ENCODE peak calls at places on chromosomes 16 and 17, in five cellular contexts. One of them, this sample, is unnamed.

GRCh38 chr16:86834451-86835035 is 256.2 kb downstream of the FOXL1 start:
- DNase-seq in SK-N-SH: no peak
- DNase-seq in brain microvascular endothelial cell: peak
- DNase-seq in heart right ventricle: no peak
- DNase-seq in CD4-positive, alpha-beta T cell: no peak
- DNase-seq in this sample: no peak

GRCh38 chr17:37160940-37161339 is 212.2 kb downstream of the AATF start:
- DNase-seq in brain microvascular endothelial cell: peak
- DNase-seq in heart right ventricle: no peak
- DNase-seq in SK-N-SH: no peak
- DNase-seq in CD4-positive, alpha-beta T cell: no peak
- DNase-seq in this sample: no peak

GRCh38 chr17:30363715-30364202 is 15.0 kb upstream of the CPD start:
- DNase-seq in SK-N-SH: no peak
- DNase-seq in CD4-positive, alpha-beta T cell: peak
- DNase-seq in heart right ventricle: no peak
- DNase-seq in brain microvascular endothelial cell: no peak
- DNase-seq in this sample: no peak

GRCh38 chr17:67531291-67531690 is 154.2 kb downstream of the PITPNC1 start:
- DNase-seq in SK-N-SH: peak
- DNase-seq in brain microvascular endothelial cell: no peak
- DNase-seq in heart right ventricle: no peak
- DNase-seq in CD4-positive, alpha-beta T cell: no peak
- DNase-seq in this sample: peak

GRCh38 chr16:77977336-77977735 is 45.0 kb upstream of the CLEC3A start:
- DNase-seq in SK-N-SH: no peak
- DNase-seq in heart right ventricle: no peak
- DNase-seq in CD4-positive, alpha-beta T cell: no peak
- DNase-seq in brain microvascular endothelial cell: no peak
- DNase-seq in this sample: no peak

GRCh38 chr17:56707312-56708219 is 114.1 kb downstream of the NOG start:
- DNase-seq in heart right ventricle: no peak
- DNase-seq in SK-N-SH: no peak
- DNase-seq in CD4-positive, alpha-beta T cell: no peak
- DNase-seq in brain microvascular endothelial cell: peak
- DNase-seq in this sample: no peak

GRCh38 chr16:67006930-67007658 is 18.7 kb downstream of the CES4A start:
- DNase-seq in SK-N-SH: no peak
- DNase-seq in brain microvascular endothelial cell: peak
- DNase-seq in heart right ventricle: no peak
- DNase-seq in CD4-positive, alpha-beta T cell: no peak
- DNase-seq in this sample: no peak

GRCh38 chr16:28473714-28474265 is 1.7 kb upstream of the NPIPB7 start:
- DNase-seq in heart right ventricle: no peak
- DNase-seq in SK-N-SH: no peak
- DNase-seq in brain microvascular endothelial cell: no peak
- DNase-seq in CD4-positive, alpha-beta T cell: no peak
- DNase-seq in this sample: no peak

GRCh38 chr16:66344533-66345145 is 21.9 kb upstream of the CDH5 start:
- DNase-seq in heart right ventricle: peak
- DNase-seq in SK-N-SH: no peak
- DNase-seq in CD4-positive, alpha-beta T cell: peak
- DNase-seq in brain microvascular endothelial cell: peak
- DNase-seq in this sample: no peak

GRCh38 chr17:2172447-2172938 is 117.6 kb downstream of the HIC1 start:
- DNase-seq in brain microvascular endothelial cell: peak
- DNase-seq in heart right ventricle: peak
- DNase-seq in SK-N-SH: no peak
- DNase-seq in CD4-positive, alpha-beta T cell: no peak
- DNase-seq in this sample: no peak

GRCh38 chr17:2090210-2090641 is 35.3 kb downstream of the HIC1 start:
- DNase-seq in brain microvascular endothelial cell: no peak
- DNase-seq in CD4-positive, alpha-beta T cell: peak
- DNase-seq in heart right ventricle: no peak
- DNase-seq in SK-N-SH: no peak
- DNase-seq in this sample: no peak

GRCh38 chr17:18066866-18067265 is 20.9 kb upstream of the DRG2 start:
- DNase-seq in heart right ventricle: no peak
- DNase-seq in brain microvascular endothelial cell: no peak
- DNase-seq in CD4-positive, alpha-beta T cell: no peak
- DNase-seq in SK-N-SH: no peak
- DNase-seq in this sample: no peak

GRCh38 chr17:17982796-17983195 is 10.1 kb downstream of the DRC3 start:
- DNase-seq in heart right ventricle: no peak
- DNase-seq in CD4-positive, alpha-beta T cell: no peak
- DNase-seq in SK-N-SH: no peak
- DNase-seq in brain microvascular endothelial cell: no peak
- DNase-seq in this sample: no peak

GRCh38 chr16:1169285-1170075 is 16.6 kb downstream of the CACNA1H start:
- DNase-seq in SK-N-SH: no peak
- DNase-seq in heart right ventricle: no peak
- DNase-seq in brain microvascular endothelial cell: no peak
- DNase-seq in CD4-positive, alpha-beta T cell: no peak
- DNase-seq in this sample: no peak

GRCh38 chr16:1164975-1165374 is 12.1 kb downstream of the CACNA1H start:
- DNase-seq in SK-N-SH: no peak
- DNase-seq in heart right ventricle: no peak
- DNase-seq in CD4-positive, alpha-beta T cell: no peak
- DNase-seq in brain microvascular endothelial cell: no peak
- DNase-seq in this sample: no peak

GRCh38 chr16:1168837-1169236 is 15.9 kb downstream of the CACNA1H start:
- DNase-seq in heart right ventricle: no peak
- DNase-seq in CD4-positive, alpha-beta T cell: no peak
- DNase-seq in brain microvascular endothelial cell: no peak
- DNase-seq in SK-N-SH: no peak
- DNase-seq in this sample: no peak

GRCh38 chr16:1165511-1165910 is 12.6 kb downstream of the CACNA1H start:
- DNase-seq in brain microvascular endothelial cell: no peak
- DNase-seq in heart right ventricle: no peak
- DNase-seq in SK-N-SH: no peak
- DNase-seq in CD4-positive, alpha-beta T cell: no peak
- DNase-seq in this sample: no peak

GRCh38 chr16:1167276-1168107 is 14.6 kb downstream of the CACNA1H start:
- DNase-seq in heart right ventricle: no peak
- DNase-seq in brain microvascular endothelial cell: no peak
- DNase-seq in CD4-positive, alpha-beta T cell: no peak
- DNase-seq in SK-N-SH: no peak
- DNase-seq in this sample: no peak
- H3K27ac ChIP-seq in heart right ventricle: no peak
- H3K27ac ChIP-seq in brain microvascular endothelial cell: no peak
- H3K27ac ChIP-seq in CD4-positive, alpha-beta T cell: no peak
- H3K27ac ChIP-seq in SK-N-SH: no peak
- H3K27ac ChIP-seq in this sample: no peak

DNA sequence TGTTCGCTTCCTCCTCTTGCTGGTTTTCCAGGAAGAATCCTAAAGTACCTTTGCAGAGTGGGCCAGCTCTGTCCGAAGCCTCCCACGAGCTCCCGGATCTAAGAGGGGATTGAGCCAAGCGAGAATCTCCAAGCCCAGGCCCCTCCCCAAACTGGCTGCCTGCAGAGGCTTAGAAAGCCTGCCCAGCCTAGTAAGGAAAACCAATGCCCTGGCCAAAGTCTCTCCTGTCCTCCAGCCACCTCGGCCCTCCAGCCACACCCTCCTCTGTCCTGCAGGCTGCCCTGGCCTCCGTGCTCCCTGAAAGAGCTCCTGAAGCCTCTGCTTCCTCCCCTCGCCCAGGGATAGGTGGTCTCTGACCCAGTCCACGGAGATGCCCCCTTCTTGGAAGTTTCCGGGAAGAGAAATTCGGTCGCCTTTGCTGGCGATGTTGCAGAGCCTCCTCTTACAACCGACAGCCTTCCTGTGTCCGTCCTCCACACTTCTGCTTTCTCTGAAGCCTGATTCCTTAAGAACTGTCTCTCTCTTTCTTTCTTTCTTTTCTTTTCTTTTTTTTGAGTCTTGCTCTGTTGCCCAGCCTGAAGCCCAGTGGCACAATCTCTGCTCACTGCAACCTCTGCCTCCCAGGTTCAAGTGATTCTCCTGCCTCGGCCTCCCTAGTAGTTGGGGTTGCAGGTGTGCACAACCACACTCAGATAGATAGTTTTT is 54.9 kb upstream of the TOB1 start:
- DNase-seq in SK-N-SH: no peak
- DNase-seq in brain microvascular endothelial cell: no peak
- DNase-seq in heart right ventricle: no peak
- DNase-seq in CD4-positive, alpha-beta T cell: no peak
- DNase-seq in this sample: peak
- H3K27ac ChIP-seq in SK-N-SH: peak
- H3K27ac ChIP-seq in brain microvascular endothelial cell: no peak
- H3K27ac ChIP-seq in heart right ventricle: peak
- H3K27ac ChIP-seq in CD4-positive, alpha-beta T cell: no peak
- H3K27ac ChIP-seq in this sample: peak

GRCh38 chr16:34801875-34802274 is 1342.5 kb downstream of the TP53TG3F start:
- DNase-seq in SK-N-SH: peak
- DNase-seq in heart right ventricle: no peak
- DNase-seq in CD4-positive, alpha-beta T cell: no peak
- DNase-seq in brain microvascular endothelial cell: no peak
- DNase-seq in this sample: no peak

GRCh38 chr16:34803683-34804416 is 1344.4 kb downstream of the TP53TG3F start:
- DNase-seq in heart right ventricle: no peak
- DNase-seq in brain microvascular endothelial cell: no peak
- DNase-seq in SK-N-SH: peak
- DNase-seq in CD4-positive, alpha-beta T cell: no peak
- DNase-seq in this sample: no peak

GRCh38 chr16:34802396-34802795 is 1343.0 kb downstream of the TP53TG3F start:
- DNase-seq in heart right ventricle: no peak
- DNase-seq in brain microvascular endothelial cell: no peak
- DNase-seq in SK-N-SH: peak
- DNase-seq in CD4-positive, alpha-beta T cell: no peak
- DNase-seq in this sample: no peak

DNA sequence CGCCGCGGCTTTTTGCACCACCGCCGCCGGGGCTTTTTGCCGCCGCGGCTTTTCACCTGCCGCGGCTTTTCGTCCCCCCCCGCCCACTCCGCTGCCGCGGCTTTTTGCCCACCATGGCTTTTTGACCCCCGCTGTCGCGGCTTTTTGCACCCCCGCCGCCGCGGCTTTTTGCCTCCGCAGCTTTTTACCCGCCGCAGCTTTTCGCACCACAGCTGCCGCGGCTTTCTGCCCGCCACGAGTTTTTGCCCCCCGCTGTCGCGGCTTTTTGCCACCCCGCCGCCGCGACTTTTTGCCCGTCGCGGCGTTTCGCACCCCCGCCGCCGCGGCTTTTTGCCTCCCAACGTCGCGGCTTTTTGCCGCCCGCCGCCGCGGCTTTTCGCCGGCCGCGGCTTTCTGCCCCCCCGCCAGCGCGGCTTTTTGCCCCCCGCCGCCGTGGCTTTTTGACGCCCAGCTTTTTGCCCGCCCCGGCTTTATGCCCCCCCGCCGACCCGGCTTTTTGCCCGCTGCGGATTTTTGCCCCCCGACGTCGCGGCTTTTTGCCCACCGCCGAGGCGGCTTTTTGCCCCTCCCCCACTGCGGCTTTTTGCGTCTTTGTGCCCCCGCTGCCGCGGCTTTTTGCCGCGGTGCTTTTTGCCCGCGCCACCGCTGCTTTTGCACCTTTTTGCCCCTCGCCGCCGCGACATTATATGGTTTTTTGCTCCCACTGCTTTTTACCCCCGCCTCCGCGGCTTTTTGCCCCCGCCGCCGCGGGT is 1343.6 kb downstream of the TP53TG3F start:
- DNase-seq in heart right ventricle: no peak
- DNase-seq in SK-N-SH: peak
- DNase-seq in CD4-positive, alpha-beta T cell: no peak
- DNase-seq in brain microvascular endothelial cell: no peak
- DNase-seq in this sample: no peak
- H3K27ac ChIP-seq in heart right ventricle: no peak
- H3K27ac ChIP-seq in SK-N-SH: no peak
- H3K27ac ChIP-seq in CD4-positive, alpha-beta T cell: no peak
- H3K27ac ChIP-seq in brain microvascular endothelial cell: no peak
- H3K27ac ChIP-seq in this sample: no peak

GRCh38 chr16:85124636-85125346 is 12.5 kb upstream of the CIBAR2 start:
- DNase-seq in brain microvascular endothelial cell: no peak
- DNase-seq in SK-N-SH: no peak
- DNase-seq in heart right ventricle: no peak
- DNase-seq in CD4-positive, alpha-beta T cell: no peak
- DNase-seq in this sample: no peak
- H3K27ac ChIP-seq in brain microvascular endothelial cell: peak
- H3K27ac ChIP-seq in SK-N-SH: no peak
- H3K27ac ChIP-seq in heart right ventricle: peak
- H3K27ac ChIP-seq in CD4-positive, alpha-beta T cell: no peak
- H3K27ac ChIP-seq in this sample: no peak

GRCh38 chr16:80652441-80652840 is 111.6 kb downstream of the DYNLRB2 start:
- DNase-seq in brain microvascular endothelial cell: no peak
- DNase-seq in SK-N-SH: no peak
- DNase-seq in CD4-positive, alpha-beta T cell: no peak
- DNase-seq in heart right ventricle: no peak
- DNase-seq in this sample: no peak
- H3K27ac ChIP-seq in brain microvascular endothelial cell: no peak
- H3K27ac ChIP-seq in SK-N-SH: no peak
- H3K27ac ChIP-seq in CD4-positive, alpha-beta T cell: no peak
- H3K27ac ChIP-seq in heart right ventricle: no peak
- H3K27ac ChIP-seq in this sample: no peak

GRCh38 chr17:27349540-27350021 is 55.7 kb downstream of the WSB1 start:
- DNase-seq in SK-N-SH: no peak
- DNase-seq in heart right ventricle: no peak
- DNase-seq in CD4-positive, alpha-beta T cell: no peak
- DNase-seq in brain microvascular endothelial cell: no peak
- DNase-seq in this sample: no peak
- H3K27ac ChIP-seq in SK-N-SH: no peak
- H3K27ac ChIP-seq in heart right ventricle: peak
- H3K27ac ChIP-seq in CD4-positive, alpha-beta T cell: no peak
- H3K27ac ChIP-seq in brain microvascular endothelial cell: no peak
- H3K27ac ChIP-seq in this sample: peak

DNA sequence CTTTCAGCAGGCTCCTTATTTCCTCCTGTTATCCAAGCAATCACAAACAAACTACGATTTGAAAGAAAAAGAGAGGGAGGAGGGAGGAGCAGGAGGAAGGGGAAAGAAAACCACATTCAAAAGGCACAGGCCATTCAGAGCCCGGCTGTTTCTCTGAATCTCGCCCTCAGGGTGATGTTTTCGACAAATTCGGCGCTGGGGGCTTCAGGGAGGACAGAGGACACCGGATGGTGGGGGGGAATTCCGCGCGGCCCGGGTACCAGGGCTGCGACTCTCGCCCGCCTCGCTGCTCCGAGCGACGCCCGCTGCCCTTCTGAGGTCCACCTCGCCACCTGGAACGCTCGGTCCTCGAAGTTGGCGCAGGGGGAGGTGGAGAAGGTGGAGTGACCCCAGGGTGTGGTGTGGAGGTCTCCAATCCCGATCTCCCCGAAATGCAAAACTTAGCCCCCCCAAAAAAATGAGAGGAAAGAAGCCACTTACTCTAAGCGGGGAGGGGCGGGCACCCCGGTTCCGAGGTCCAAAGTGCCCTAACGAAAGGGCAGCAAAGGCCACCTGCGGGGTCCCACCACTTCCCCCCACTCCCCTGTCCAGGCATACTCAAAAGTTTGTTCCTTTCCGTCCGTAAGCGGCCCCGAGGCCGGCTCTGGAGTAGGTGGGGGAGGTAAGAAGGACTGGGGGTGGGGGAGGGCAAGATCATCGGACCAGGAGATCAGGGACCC is 1.2 kb downstream of the TOX3 start:
- DNase-seq in CD4-positive, alpha-beta T cell: no peak
- DNase-seq in brain microvascular endothelial cell: no peak
- DNase-seq in SK-N-SH: peak
- DNase-seq in heart right ventricle: no peak
- DNase-seq in this sample: no peak
- H3K27ac ChIP-seq in CD4-positive, alpha-beta T cell: no peak
- H3K27ac ChIP-seq in brain microvascular endothelial cell: no peak
- H3K27ac ChIP-seq in SK-N-SH: no peak
- H3K27ac ChIP-seq in heart right ventricle: no peak
- H3K27ac ChIP-seq in this sample: peak

GRCh38 chr16:27363797-27364196 is 38.2 kb upstream of the IL21R start:
- DNase-seq in brain microvascular endothelial cell: no peak
- DNase-seq in SK-N-SH: no peak
- DNase-seq in heart right ventricle: no peak
- DNase-seq in CD4-positive, alpha-beta T cell: no peak
- DNase-seq in this sample: no peak
- H3K27ac ChIP-seq in brain microvascular endothelial cell: no peak
- H3K27ac ChIP-seq in SK-N-SH: no peak
- H3K27ac ChIP-seq in heart right ventricle: no peak
- H3K27ac ChIP-seq in CD4-positive, alpha-beta T cell: no peak
- H3K27ac ChIP-seq in this sample: no peak